ENCODE peak calls at places on chromosome 15, in four cellular contexts. One of them, this sample, is unnamed.

GRCh38 chr15:78715930-78716329 is 74.9 kb upstream of the CHRNB4 start:
- DNase-seq in H1: no peak
- DNase-seq in HepG2: no peak
- DNase-seq in GM12878: no peak
- DNase-seq in this sample: no peak

GRCh38 chr15:85800460-85801123 is 5.9 kb upstream of the KLHL25 start:
- DNase-seq in HepG2: peak; percentile 78
- DNase-seq in GM12878: no peak
- DNase-seq in H1: no peak
- DNase-seq in this sample: no peak

GRCh38 chr15:26449296-26449695 is 323.6 kb downstream of the GABRB3 start:
- DNase-seq in HepG2: no peak
- DNase-seq in H1: peak; percentile 53
- DNase-seq in GM12878: no peak
- DNase-seq in this sample: no peak

GRCh38 chr15:57085267-57085666 is 166.8 kb downstream of the TCF12 start:
- DNase-seq in HepG2: no peak
- DNase-seq in GM12878: no peak
- DNase-seq in H1: no peak
- DNase-seq in this sample: no peak

GRCh38 chr15:92288755-92289154 is 104.9 kb upstream of the ST8SIA2 start:
- DNase-seq in GM12878: peak; percentile 2
- DNase-seq in H1: no peak
- DNase-seq in HepG2: no peak
- DNase-seq in this sample: no peak

GRCh38 chr15:98547741-98548166 is 100.6 kb upstream of the IGF1R start:
- DNase-seq in GM12878: no peak
- DNase-seq in H1: no peak
- DNase-seq in HepG2: no peak
- DNase-seq in this sample: peak; percentile 42

GRCh38 chr15:74384566-74385441 is 17.4 kb upstream of the CYP11A1 start:
- DNase-seq in H1: no peak
- DNase-seq in GM12878: peak; percentile 95
- DNase-seq in HepG2: no peak
- DNase-seq in this sample: no peak

GRCh38 chr15:41544650-41545015 is 576 bp upstream of the RPAP1 start:
- DNase-seq in GM12878: no peak
- DNase-seq in H1: no peak
- DNase-seq in HepG2: no peak
- DNase-seq in this sample: no peak

GRCh38 chr15:68543546-68544008 is 35.2 kb upstream of the CORO2B start:
- DNase-seq in GM12878: no peak
- DNase-seq in H1: no peak
- DNase-seq in HepG2: no peak
- DNase-seq in this sample: no peak

GRCh38 chr15:24633082-24633481 is 42.5 kb upstream of the NPAP1 start:
- DNase-seq in GM12878: no peak
- DNase-seq in HepG2: no peak
- DNase-seq in H1: no peak
- DNase-seq in this sample: no peak

GRCh38 chr15:81940467-81941451 is 105.1 kb downstream of the MEX3B start:
- DNase-seq in H1: no peak
- DNase-seq in GM12878: no peak
- DNase-seq in HepG2: no peak
- DNase-seq in this sample: no peak

GRCh38 chr15:37261685-37262084 is 161.3 kb upstream of the MEIS2 start:
- DNase-seq in GM12878: no peak
- DNase-seq in HepG2: no peak
- DNase-seq in H1: no peak
- DNase-seq in this sample: no peak

GRCh38 chr15:19987389-19988048 is 554.1 kb downstream of the GOLGA6L6 start:
- DNase-seq in HepG2: peak; percentile 15
- DNase-seq in GM12878: no peak
- DNase-seq in H1: no peak
- DNase-seq in this sample: no peak

GRCh38 chr15:88835119-88835518 is 31.9 kb downstream of the ACAN start:
- DNase-seq in HepG2: no peak
- DNase-seq in GM12878: no peak
- DNase-seq in H1: no peak
- DNase-seq in this sample: no peak

GRCh38 chr15:39474657-39475056 is 106.2 kb upstream of the THBS1 start:
- DNase-seq in HepG2: no peak
- DNase-seq in H1: no peak
- DNase-seq in GM12878: no peak
- DNase-seq in this sample: no peak

GRCh38 chr15:52523192-52523591 is 5.5 kb downstream of the MYO5A start:
- DNase-seq in GM12878: no peak
- DNase-seq in HepG2: no peak
- DNase-seq in H1: no peak
- DNase-seq in this sample: no peak

GRCh38 chr15:57281357-57281756 is 94.9 kb upstream of the CGNL1 start:
- DNase-seq in H1: no peak
- DNase-seq in HepG2: no peak
- DNase-seq in GM12878: no peak
- DNase-seq in this sample: peak; percentile 42

GRCh38 chr15:41620536-41621199 is 39.5 kb upstream of the MGA start:
- DNase-seq in HepG2: no peak
- DNase-seq in H1: no peak
- DNase-seq in GM12878: no peak
- DNase-seq in this sample: no peak

GRCh38 chr15:32677238-32677750 is 35.8 kb downstream of the SCG5 start:
- DNase-seq in HepG2: peak; percentile 96
- DNase-seq in H1: no peak
- DNase-seq in GM12878: no peak
- DNase-seq in this sample: no peak

GRCh38 chr15:45665261-45665660 is 30.4 kb downstream of the SQOR start:
- DNase-seq in HepG2: no peak
- DNase-seq in GM12878: no peak
- DNase-seq in H1: no peak
- DNase-seq in this sample: no peak

GRCh38 chr15:74725241-74725774 is at the start of gene CYP1A1:
- DNase-seq in H1: no peak
- DNase-seq in HepG2: no peak
- DNase-seq in GM12878: no peak
- DNase-seq in this sample: peak; percentile 62

GRCh38 chr15:49696441-49696840 is 75.6 kb downstream of the DTWD1 start:
- DNase-seq in GM12878: no peak
- DNase-seq in HepG2: no peak
- DNase-seq in H1: no peak
- DNase-seq in this sample: no peak

GRCh38 chr15:47326506-47326905 is 390.8 kb upstream of the SEMA6D start:
- DNase-seq in H1: no peak
- DNase-seq in GM12878: no peak
- DNase-seq in HepG2: no peak
- DNase-seq in this sample: no peak

GRCh38 chr15:68435966-68436365 is 4.0 kb upstream of the ITGA11 start:
- DNase-seq in GM12878: no peak
- DNase-seq in HepG2: no peak
- DNase-seq in H1: no peak
- DNase-seq in this sample: no peak

DNA sequence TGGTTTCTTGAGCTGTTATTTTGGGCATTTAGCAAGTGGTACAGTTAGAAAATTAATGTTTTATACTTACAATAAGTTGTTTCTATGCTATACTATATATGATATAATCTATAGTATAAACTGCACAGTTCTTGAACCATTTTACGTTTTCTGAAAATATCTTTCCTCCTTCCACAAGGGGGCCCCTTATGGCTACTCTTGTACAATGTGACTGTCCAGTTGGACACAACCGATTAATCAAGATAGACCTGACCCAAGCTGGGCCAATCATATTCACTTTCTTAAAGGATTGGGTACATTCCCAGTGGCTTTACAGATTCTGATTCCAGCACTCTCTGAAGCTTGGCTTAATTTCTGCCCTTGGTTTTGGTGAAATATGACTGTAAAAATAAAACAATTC is 953.4 kb downstream of the AGBL1 start:
- DNase-seq in H1: no peak
- DNase-seq in GM12878: no peak
- DNase-seq in HepG2: no peak
- DNase-seq in this sample: no peak
- TF ChIP-seq SP1 in H1: no peak
- TF ChIP-seq SP1 in GM12878: no peak
- TF ChIP-seq SP1 in HepG2: no peak
- TF ChIP-seq SP1 in this sample: no peak

GRCh38 chr15:55709458-55709857 is 33.5 kb downstream of the PRTG start:
- DNase-seq in H1: no peak
- DNase-seq in GM12878: no peak
- DNase-seq in HepG2: no peak
- DNase-seq in this sample: no peak
- TF ChIP-seq CREB1 in H1: no peak
- TF ChIP-seq CREB1 in GM12878: no peak
- TF ChIP-seq CREB1 in HepG2: no peak
- TF ChIP-seq CREB1 in this sample: no peak

GRCh38 chr15:63482874-63483323 is 21.5 kb upstream of the USP3 start:
- DNase-seq in GM12878: no peak
- DNase-seq in H1: no peak
- DNase-seq in HepG2: no peak
- DNase-seq in this sample: no peak
- TF ChIP-seq SP1 in GM12878: no peak
- TF ChIP-seq SP1 in H1: no peak
- TF ChIP-seq SP1 in HepG2: no peak
- TF ChIP-seq SP1 in this sample: no peak

GRCh38 chr15:80695911-80696651 is 971 bp downstream of the ABHD17C start:
- DNase-seq in GM12878: no peak
- DNase-seq in H1: no peak
- DNase-seq in HepG2: peak; percentile 20
- DNase-seq in this sample: peak; percentile 16

GRCh38 chr15:80691575-80691974 is 3.5 kb upstream of the ABHD17C start:
- DNase-seq in HepG2: peak; percentile 33
- DNase-seq in H1: no peak
- DNase-seq in GM12878: no peak
- DNase-seq in this sample: no peak

GRCh38 chr15:80695099-80695910 is at the start of gene ABHD17C:
- DNase-seq in GM12878: no peak
- DNase-seq in HepG2: peak; percentile 9
- DNase-seq in H1: no peak
- DNase-seq in this sample: peak; percentile 58

GRCh38 chr15:80694624-80695098 is 449 bp upstream of the ABHD17C start:
- DNase-seq in HepG2: no peak
- DNase-seq in GM12878: no peak
- DNase-seq in H1: no peak
- DNase-seq in this sample: peak; percentile 44

DNA sequence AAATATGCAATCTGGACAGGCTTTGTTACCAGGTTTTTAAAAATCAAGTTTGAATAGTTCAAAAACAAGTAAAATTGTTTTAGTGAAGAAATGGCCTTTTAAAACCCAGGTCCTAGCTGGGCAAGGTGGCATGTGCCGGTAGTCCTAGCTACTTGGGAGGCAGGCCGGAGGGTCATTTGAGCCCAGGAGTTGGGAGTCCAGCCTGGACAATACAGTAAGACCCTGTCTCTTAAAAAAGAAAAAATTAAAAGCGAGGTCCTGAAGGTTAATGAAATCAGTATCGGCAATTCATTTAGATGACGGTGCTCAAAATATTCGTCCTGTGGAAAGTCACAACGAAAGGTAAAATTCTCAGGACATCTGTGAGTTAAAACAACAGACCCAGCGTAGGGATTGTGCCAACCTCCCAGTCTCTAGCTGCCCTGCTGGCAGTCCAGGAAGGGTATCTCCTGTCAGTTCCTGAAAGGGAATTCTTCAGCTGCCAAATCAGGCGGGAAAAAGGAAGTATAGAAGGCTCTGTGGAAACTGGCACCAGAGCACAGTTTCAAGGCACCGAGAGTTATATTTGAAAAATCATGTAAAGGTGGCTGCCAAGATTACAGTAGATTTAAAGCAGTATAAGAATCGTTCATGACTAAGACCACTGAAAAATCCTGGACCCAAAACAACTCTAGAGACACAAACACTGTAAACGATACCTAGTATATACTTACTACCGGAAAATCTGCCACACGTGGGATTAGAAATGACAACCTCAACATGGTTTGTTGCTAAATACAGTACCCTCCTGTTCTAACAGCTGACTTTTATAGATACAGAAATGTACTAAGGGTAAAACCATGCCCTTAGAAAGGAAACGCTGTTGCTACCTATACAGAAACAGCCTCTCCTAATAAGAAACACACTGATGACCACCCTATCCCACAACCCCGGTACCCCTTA is 1.2 kb upstream of the ABHD17C start:
- DNase-seq in GM12878: no peak
- DNase-seq in H1: no peak
- DNase-seq in HepG2: no peak
- DNase-seq in this sample: no peak
- TF ChIP-seq CREB1 in GM12878: no peak
- TF ChIP-seq CREB1 in H1: no peak
- TF ChIP-seq CREB1 in HepG2: no peak
- TF ChIP-seq CREB1 in this sample: no peak

GRCh38 chr15:62567501-62567900 is 402.4 kb upstream of the C2CD4B start:
- DNase-seq in H1: no peak
- DNase-seq in GM12878: no peak
- DNase-seq in HepG2: no peak
- DNase-seq in this sample: no peak
- TF ChIP-seq SP1 in H1: no peak
- TF ChIP-seq SP1 in GM12878: no peak
- TF ChIP-seq SP1 in HepG2: no peak
- TF ChIP-seq SP1 in this sample: no peak

DNA sequence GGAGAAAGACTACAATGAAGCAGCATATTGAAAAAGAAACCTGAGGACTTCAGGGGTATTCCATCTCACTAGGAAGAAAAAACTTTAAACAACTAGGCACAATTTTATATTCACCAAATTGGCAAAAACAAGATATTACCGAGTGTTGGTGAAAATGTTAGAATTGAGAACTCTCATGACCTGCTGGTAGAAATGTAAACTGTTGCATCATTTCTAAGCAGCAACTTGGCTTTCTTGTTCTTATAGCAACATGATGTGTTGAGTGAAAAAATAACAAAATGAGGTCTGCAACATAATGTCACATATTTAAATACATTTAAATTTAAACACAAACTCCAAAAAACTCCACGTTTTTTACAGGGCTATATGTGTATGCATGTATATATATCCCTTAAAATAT is 59.0 kb upstream of the SPPL2A start:
- DNase-seq in HepG2: no peak
- DNase-seq in H1: no peak
- DNase-seq in GM12878: no peak
- DNase-seq in this sample: no peak
- TF ChIP-seq CREB1 in HepG2: no peak
- TF ChIP-seq CREB1 in H1: no peak
- TF ChIP-seq CREB1 in GM12878: no peak
- TF ChIP-seq CREB1 in this sample: no peak